ENCODE peak calls at places on chromosomes 2 and 18, in six cellular contexts. E is AG09309, Q is RWPE1, X is keratinocyte, Y is endodermal cell, S is choroid plexus epithelial cell. K is an unnamed sample.
A peak's percentile ranks its signal among the peaks of the same experiment; 100 is the strongest.

GRCh38 chr18:45590546-45590945 is 24.7 kb upstream of the SLC14A2 start:
- DNase-seq in Q (no peak), S (no peak), Y (no peak), X (no peak), E (no peak), K (no peak)

GRCh38 chr2:241050624-241051577 is 51.2 kb downstream of the MTERF4 start:
- DNase-seq in E (no peak), Q (no peak), S (no peak), Y (no peak), X (no peak), K (no peak)

GRCh38 chr18:63382843-63383242 is 15.8 kb upstream of the KDSR start:
- DNase-seq in Y (no peak), Q (no peak), S (no peak), X (no peak), E (no peak), K (no peak)

GRCh38 chr18:10457798-10458197 is 3.4 kb downstream of the APCDD1 start:
- DNase-seq in Q (no peak), E (no peak), Y (no peak), X (no peak), S (no peak), K (no peak)

GRCh38 chr2:128682266-128682665 is 363.6 kb upstream of the HS6ST1 start:
- DNase-seq in X (no peak), Q (no peak), S (no peak), E (no peak), Y (no peak), K (no peak)

GRCh38 chr18:28003451-28003850 is 173.5 kb downstream of the CDH2 start:
- DNase-seq in E (no peak), S (peak; percentile 80), Y (no peak), Q (no peak), X (no peak), K (no peak)

GRCh38 chr2:64453710-64454315 is at the start of gene LGALSL:
- DNase-seq in Q (peak; percentile 62), Y (peak; percentile 95), S (peak; percentile 9), E (no peak), X (no peak), K (peak; percentile 89)

GRCh38 chr2:216478151-216478550 is 20.5 kb upstream of the RPL37A start:
- DNase-seq in Q (peak; percentile 86), E (peak; percentile 27), X (peak; percentile 48), Y (peak; percentile 62), S (peak; percentile 61), K (peak; percentile 59)

GRCh38 chr2:25369439-25369838 is 27.7 kb upstream of the DNMT3A start:
- DNase-seq in X (no peak), E (no peak), S (no peak), Y (no peak), Q (no peak), K (no peak)

GRCh38 chr18:37742436-37742835 is 176.8 kb upstream of the CELF4 start:
- DNase-seq in X (no peak), E (no peak), Q (no peak), S (no peak), Y (peak; percentile 70), K (no peak)

GRCh38 chr2:162972383-162972782 is 133.8 kb upstream of the KCNH7 start:
- DNase-seq in X (no peak), Q (no peak), E (no peak), Y (no peak), S (no peak), K (no peak)

GRCh38 chr2:27315122-27315521 is 6.9 kb upstream of the UCN start:
- DNase-seq in X (no peak), E (no peak), Q (no peak), S (no peak), Y (no peak), K (no peak)

GRCh38 chr2:33126552-33126951 is 179.8 kb downstream of the LTBP1 start:
- DNase-seq in Q (no peak), Y (no peak), S (no peak), X (no peak), E (no peak), K (no peak)
- TF ChIP-seq CTCF in Q (no peak), Y (peak; percentile 70), S (peak; percentile 26), X (peak; percentile 20), E (peak; percentile 12), K (no peak)

GRCh38 chr2:56784046-56784445 is 600.3 kb downstream of the CCDC85A start:
- DNase-seq in Q (no peak), E (no peak), Y (peak; percentile 47), X (no peak), S (no peak), K (no peak)
- TF ChIP-seq CTCF in Q (no peak), E (no peak), Y (no peak), X (no peak), S (no peak), K (no peak)

GRCh38 chr2:73290049-73290839 is 3.1 kb downstream of the EGR4 start:
- DNase-seq in S (peak; percentile 69), E (no peak), X (peak; percentile 25), Y (peak; percentile 86), Q (no peak), K (peak; percentile 65)
- TF ChIP-seq CTCF in S (peak; percentile 93), E (peak; percentile 71), X (peak; percentile 75), Y (peak; percentile 81), Q (peak; percentile 42), K (no peak)

GRCh38 chr2:30405266-30405592 is 41.8 kb upstream of the LCLAT1 start:
- DNase-seq in Q (no peak), E (no peak), X (no peak), S (no peak), Y (no peak), K (no peak)

GRCh38 chr2:30412392-30413321 is 34.4 kb upstream of the LCLAT1 start:
- DNase-seq in S (no peak), Y (no peak), Q (no peak), E (no peak), X (no peak), K (no peak)

GRCh38 chr2:30406853-30407252 is 40.2 kb upstream of the LCLAT1 start:
- DNase-seq in E (no peak), S (no peak), Y (no peak), X (no peak), Q (no peak), K (no peak)

GRCh38 chr2:30410217-30410616 is 36.8 kb upstream of the LCLAT1 start:
- DNase-seq in Q (peak; percentile 16), Y (no peak), E (no peak), S (peak; percentile 58), X (peak; percentile 36), K (no peak)

DNA sequence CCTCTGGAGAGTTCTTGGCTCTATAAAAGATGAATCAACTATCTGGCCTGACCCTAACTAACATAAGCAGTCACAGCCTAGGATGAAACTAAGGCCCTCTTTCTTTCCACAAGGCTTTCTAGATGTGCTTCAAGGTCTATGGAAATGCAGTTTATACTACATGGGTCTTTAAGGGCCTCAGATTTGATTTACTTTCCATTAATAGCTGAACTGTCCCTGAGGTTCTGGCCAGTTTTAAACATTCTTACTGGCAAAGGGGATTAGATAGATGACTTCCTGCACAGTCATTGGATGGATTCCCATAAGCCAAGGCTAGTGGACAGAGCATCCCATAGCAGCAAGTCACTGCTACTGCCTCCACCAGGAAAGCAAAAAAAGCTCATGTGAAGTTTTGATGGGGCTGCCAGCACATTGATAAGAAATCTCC is 38.1 kb upstream of the LCLAT1 start:
- DNase-seq in Y (no peak), X (no peak), Q (no peak), E (no peak), S (no peak), K (no peak)
- TF ChIP-seq CTCF in Y (peak; percentile 19), X (no peak), Q (no peak), E (peak; percentile 14), S (no peak), K (no peak)

DNA sequence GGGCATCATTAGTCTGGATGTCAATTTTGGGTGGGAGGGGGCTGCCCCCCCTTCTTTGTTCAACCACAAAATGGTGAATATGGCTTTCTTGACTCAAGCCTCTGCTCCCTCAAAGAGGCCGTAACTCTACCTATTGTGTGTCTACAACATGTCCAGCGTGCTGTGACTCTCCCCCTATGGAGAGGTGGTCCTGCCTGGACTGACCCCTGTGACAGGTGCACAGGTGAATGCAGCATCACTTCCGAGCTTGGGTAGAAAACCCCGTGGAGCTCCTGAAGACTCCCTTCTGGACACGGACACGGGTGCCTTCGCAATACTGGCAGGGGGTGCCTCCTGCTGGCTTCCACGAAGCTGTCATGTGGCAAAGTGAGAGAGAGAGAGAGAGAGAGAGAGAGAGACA is 397.8 kb downstream of the GALR1 start:
- DNase-seq in E (no peak), Y (no peak), S (no peak), X (no peak), Q (no peak), K (no peak)
- TF ChIP-seq CTCF in E (no peak), Y (no peak), S (no peak), X (no peak), Q (no peak), K (no peak)

GRCh38 chr2:144453039-144453336 is 66.9 kb downstream of the ZEB2 start:
- DNase-seq in S (peak; percentile 69), X (no peak), E (no peak), Y (no peak), Q (no peak), K (no peak)

GRCh38 chr2:144454466-144455287 is 65.2 kb downstream of the ZEB2 start:
- DNase-seq in S (peak; percentile 34), Y (no peak), E (no peak), Q (no peak), X (no peak), K (no peak)

GRCh38 chr2:144453486-144454158 is 66.3 kb downstream of the ZEB2 start:
- DNase-seq in E (no peak), X (no peak), Y (no peak), S (peak; percentile 50), Q (no peak), K (no peak)

GRCh38 chr2:144451443-144451842 is 68.5 kb downstream of the ZEB2 start:
- DNase-seq in E (no peak), S (no peak), Q (no peak), Y (no peak), X (no peak), K (no peak)

DNA sequence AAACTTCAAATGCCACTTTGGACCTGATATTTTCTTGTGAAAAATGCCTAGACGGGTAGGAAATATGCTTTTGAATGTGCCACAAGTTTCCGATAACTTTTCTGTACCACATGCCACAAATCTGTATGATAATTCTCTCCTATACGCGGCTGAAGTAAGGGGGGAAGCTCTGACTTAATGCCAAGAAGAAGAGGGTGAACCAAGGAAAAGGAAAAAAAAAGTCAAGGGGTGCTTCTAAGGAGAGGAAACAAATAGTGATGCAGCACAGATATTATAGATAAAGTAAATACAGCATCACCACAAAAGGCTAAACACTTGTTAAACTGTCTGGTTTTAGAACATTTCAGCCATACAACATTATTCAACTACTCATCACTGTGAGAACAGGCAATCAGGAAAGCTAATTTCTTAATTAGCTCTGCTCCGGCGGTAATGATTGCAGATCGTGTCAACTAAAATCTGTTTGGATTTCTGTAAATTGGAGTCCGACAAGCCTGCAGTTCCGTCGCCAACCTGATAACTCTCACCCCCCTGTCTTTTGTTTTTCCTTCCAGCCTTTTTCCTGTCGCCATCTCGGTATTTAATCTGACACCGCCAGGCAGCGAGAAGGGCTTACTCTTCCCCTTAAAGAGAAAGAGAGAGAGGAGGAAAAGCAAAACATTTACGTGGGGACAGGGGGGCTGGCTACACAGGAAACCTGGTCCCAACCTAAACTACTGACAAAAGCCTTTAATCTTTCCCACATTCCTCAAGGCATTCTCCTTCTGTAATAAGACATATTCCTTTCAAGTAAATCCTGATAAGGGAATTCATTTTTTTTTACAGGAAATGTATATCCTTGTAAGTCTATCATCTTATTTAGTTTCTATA is 67.5 kb downstream of the ZEB2 start:
- DNase-seq in E (no peak), Y (peak; percentile 79), Q (no peak), X (no peak), S (peak; percentile 67), K (peak; percentile 3)
- TF ChIP-seq CTCF in E (peak; percentile 15), Y (peak; percentile 65), Q (no peak), X (no peak), S (peak; percentile 43), K (no peak)

GRCh38 chr2:221962186-221962585 is 336.6 kb downstream of the PAX3 start:
- DNase-seq in E (no peak), X (no peak), Y (no peak), Q (no peak), S (no peak), K (no peak)
- TF ChIP-seq CTCF in E (no peak), X (no peak), Y (no peak), Q (no peak), S (no peak), K (no peak)